ENCODE peak calls at places on chromosomes 7 and 10, in four cellular contexts. O is thyroid gland, R is heart left ventricle, G is OCI-LY7. Z is an unnamed sample.

GRCh38 chr7:45624392-45624760 is 50.2 kb downstream of the ADCY1 start:
- DNase-seq in O (no peak), R (no peak), G (no peak), Z (no peak)

GRCh38 chr7:50204576-50204975 is 99.9 kb upstream of the IKZF1 start:
- DNase-seq in O (no peak), R (no peak), G (peak; percentile 30), Z (no peak)

GRCh38 chr10:86263209-86263608 is 103.4 kb downstream of the GRID1 start:
- DNase-seq in O (no peak), R (no peak), G (no peak), Z (no peak)

GRCh38 chr7:123494193-123494796 is 40.1 kb downstream of the IQUB start:
- DNase-seq in O (no peak), R (no peak), G (peak; percentile 50), Z (peak; percentile 40)

GRCh38 chr10:6274040-6274439 is 71.3 kb downstream of the PFKFB3 start:
- DNase-seq in O (no peak), R (no peak), G (no peak), Z (no peak)

GRCh38 chr10:70440296-70441160 is 953 bp downstream of the NODAL start:
- DNase-seq in O (no peak), R (no peak), G (no peak), Z (no peak)

GRCh38 chr7:139791316-139791715 is 13.5 kb upstream of the HIPK2 start:
- DNase-seq in O (no peak), R (no peak), G (no peak), Z (no peak)

GRCh38 chr7:1339611-1340010 is 106.9 kb downstream of the UNCX start:
- DNase-seq in O (no peak), R (no peak), G (no peak), Z (no peak)

GRCh38 chr10:86263907-86264306 is 102.7 kb downstream of the GRID1 start:
- DNase-seq in O (no peak), R (no peak), G (no peak), Z (no peak)

GRCh38 chr10:128553755-128554154 is 427.5 kb upstream of the MKI67 start:
- DNase-seq in O (no peak), R (no peak), G (no peak), Z (no peak)

GRCh38 chr10:23343591-23344225 is 889 bp downstream of the C10orf67 start:
- DNase-seq in O (peak; percentile 86), R (peak; percentile 57), G (no peak), Z (peak; percentile 67)

DNA sequence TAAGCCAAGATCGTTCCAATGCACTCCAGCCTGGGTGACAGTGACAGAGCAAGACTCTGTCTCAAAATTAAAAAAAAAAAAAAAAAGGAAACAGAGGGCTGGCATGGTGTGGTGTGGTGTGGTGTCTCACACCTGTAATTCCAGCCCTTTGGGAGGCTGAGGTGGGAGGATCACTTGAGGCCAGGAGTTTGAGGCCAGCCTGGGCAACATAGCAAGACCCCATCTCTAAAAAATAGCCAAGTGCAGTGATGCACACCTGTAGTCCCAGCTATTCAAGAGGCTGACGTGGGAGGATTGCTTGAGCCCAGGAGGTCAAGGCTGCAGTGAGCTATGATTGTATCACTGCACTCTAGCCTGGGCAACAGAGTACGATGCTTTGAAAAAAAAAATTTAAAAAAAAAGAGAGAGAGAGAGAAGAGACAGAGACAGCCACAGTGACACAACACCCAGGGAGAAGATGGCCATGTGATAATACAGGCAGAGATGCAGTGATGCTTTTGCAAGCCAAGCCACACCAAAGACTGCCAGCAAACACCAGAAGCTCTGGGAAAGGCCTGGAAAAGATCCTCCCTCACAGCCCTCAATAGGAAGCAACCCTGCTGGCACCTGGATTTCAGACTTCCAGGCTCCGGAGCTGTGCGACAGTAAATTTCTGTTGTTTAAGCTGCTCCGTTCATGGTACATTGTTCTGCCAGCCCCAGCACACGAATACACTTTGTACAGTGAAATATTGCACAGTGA is 19.3 kb upstream of the SRRM3 start:
- DNase-seq in O (no peak), R (no peak), G (no peak), Z (no peak)
- TF ChIP-seq CTCF in O (no peak), R (no peak), G (no peak), Z (no peak)

GRCh38 chr10:101766753-101767599 is 8.9 kb downstream of the FGF8 start:
- DNase-seq in O (no peak), R (no peak), G (no peak), Z (no peak)
- H3K4me1 ChIP-seq in O (no peaks in the 10 kb centered on the region), R (no peaks in the 10 kb centered on the region), G (no peaks in the 10 kb centered on the region), Z (no peaks in the 10 kb centered on the region)

DNA sequence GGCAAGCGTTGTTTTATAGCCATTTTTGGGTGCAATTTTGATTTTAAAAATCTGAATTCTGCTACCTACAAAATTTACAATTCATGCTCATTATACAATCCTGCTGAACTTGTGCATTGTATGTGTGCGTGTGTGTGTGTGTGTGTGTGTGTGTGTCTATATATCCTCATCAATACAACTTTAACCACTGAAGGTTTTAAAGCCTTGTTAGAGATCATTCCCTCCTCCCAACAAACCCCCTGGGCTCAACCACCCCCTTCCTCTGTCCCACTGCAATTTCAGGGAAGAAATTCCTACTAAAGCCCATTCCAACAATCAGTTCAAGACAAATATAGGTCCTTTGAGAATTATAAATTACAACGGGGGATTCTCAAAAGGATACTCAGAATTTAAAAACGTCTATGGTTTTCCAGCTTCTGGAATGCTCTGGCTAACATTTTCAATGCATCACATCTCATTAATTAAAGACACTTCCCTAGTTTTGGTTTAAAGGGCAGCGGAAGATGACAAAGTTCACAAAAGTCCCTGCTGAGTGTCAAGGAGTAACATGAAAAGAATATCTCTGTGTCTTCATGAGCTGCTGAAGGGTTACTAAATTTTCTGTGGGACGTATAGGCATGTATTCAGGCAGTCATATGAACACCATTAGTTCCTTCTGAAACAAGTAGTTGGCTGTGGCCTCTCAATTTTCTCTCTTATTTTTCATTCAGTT is 862 bp upstream of the SEMA3A start:
- DNase-seq in O (no peak), R (no peak), G (no peak), Z (no peak)
- H3K4me3 ChIP-seq in O (no peak overlapping the region), R (peak overlapping the region; percentile 56), G (no peak overlapping the region), Z (no peak overlapping the region)

DNA sequence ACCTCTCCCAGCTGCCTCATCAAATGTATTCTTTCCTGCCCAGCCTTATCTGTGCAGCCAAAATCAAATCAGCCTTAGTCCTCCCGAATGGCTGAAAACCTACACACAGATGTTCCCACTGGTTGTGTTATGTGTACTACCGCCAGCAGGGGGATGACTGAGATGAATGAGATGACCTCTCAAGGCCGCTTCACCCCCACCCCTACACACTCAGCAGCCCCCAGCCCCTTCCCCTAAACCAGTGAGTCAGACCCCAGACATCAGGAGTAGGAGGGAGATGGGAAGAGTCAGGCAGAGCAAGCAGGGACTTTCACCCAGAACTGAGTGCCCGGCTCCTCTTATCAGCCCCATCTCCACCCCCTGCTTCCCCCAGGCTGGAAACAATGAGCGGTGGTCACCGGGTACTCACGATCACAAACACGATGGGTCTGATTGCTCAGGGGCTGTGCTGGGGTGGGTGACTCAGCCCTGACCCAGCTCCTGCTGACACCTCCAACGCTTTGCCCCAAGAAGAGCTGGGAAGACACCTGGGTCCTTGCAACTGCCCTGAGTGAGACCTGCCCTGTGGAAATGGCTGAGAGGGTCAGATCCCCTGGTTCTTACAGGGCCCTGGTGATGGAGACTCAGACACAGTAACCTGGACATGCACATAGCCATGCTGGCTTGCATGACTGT is 6.6 kb upstream of the C10orf105 start:
- DNase-seq in O (no peak), R (no peak), G (peak; percentile 83), Z (no peak)
- TF ChIP-seq CTCF in O (no peak), R (no peak), G (peak; percentile 82), Z (peak; percentile 30)

DNA sequence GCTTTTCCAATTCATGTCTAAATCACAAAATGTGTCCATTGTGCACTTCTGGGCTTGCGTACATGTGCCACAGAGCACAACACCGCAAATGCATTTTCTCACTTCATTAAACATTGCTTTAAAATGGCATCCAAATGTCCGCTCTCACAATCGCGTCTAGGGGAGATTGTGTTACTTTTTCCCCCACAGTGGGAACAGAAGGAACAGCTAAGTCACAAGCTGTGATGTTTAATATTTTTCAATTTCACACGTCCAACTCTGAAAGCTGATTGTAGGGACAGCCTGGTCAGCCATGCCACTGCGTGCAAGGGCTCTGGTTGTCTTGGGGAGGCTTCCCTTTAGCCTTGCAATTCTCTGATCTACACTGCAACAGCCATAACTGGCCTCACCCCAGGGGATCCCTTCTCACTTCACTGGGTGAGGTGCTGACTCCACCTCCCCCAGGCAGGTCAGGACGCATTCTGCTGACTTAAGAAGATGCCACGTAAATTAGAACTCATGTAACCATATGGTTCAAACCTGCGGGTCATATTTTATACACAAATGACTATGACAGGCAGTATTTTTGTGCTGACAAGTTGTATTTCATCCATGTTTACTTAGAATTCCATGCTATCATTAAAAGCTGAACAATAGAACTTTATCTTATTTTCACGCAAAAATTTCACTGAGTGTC is 425.2 kb upstream of the NFE2L3 start:
- DNase-seq in O (no peak), R (no peak), G (no peak), Z (no peak)
- H3K4me1 ChIP-seq in O (peaks cover 8% of the 10 kb centered on the region), R (no peaks in the 10 kb centered on the region), G (no peaks in the 10 kb centered on the region), Z (peaks cover 11% of the 10 kb centered on the region)

DNA sequence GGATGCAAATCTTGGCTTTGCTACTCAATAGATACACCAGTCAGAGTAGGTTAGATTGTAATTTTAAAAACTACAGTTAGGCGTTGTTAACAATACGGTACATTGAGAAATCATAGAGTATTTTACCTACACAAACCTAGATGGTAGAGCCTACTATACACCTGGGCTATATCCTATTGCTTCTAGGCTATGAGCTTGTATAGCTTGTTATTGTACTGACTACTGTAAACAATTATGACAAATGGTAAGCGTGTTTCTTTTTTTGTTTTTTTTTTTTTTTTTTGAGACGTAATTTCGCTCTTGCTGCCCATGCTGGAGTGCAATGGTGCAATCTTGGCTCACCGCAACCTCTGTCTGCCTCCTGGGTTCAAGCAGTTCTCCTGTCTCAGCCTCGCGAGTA is 3.7 kb downstream of the SEPTIN7 start:
- DNase-seq in O (no peak), R (no peak), G (no peak), Z (no peak)
- H3K4me3 ChIP-seq in O (no peak overlapping the region), R (peak overlapping the region; percentile 84), G (peak overlapping the region; percentile 89), Z (no peak overlapping the region)

GRCh38 chr7:134442441-134443220 is 16.3 kb downstream of the AKR1B1 start:
- DNase-seq in O (no peak), R (no peak), G (no peak), Z (no peak)

GRCh38 chr7:134444961-134445315 is 14.0 kb downstream of the AKR1B1 start:
- DNase-seq in O (no peak), R (no peak), G (no peak), Z (peak; percentile 87)

GRCh38 chr7:134446446-134446845 is 12.5 kb downstream of the AKR1B1 start:
- DNase-seq in O (no peak), R (no peak), G (no peak), Z (peak; percentile 47)

GRCh38 chr7:134443396-134444070 is 15.4 kb downstream of the AKR1B1 start:
- DNase-seq in O (no peak), R (no peak), G (no peak), Z (no peak)

GRCh38 chr7:134444198-134444960 is 14.5 kb downstream of the AKR1B1 start:
- DNase-seq in O (no peak), R (peak; percentile 37), G (no peak), Z (peak; percentile 40)
- TF ChIP-seq CTCF in O (no peak), R (peak; percentile 30), G (no peak), Z (peak; percentile 16)

GRCh38 chr10:114393886-114394285 is 10.4 kb downstream of the AFAP1L2 start:
- DNase-seq in O (no peak), R (no peak), G (no peak), Z (no peak)
- H3K4me1 ChIP-seq in O (peaks cover 90% of the 10 kb centered on the region), R (peaks cover 13% of the 10 kb centered on the region), G (no peaks in the 10 kb centered on the region), Z (no peaks in the 10 kb centered on the region)

GRCh38 chr7:16755397-16755796 is 1.8 kb downstream of the TSPAN13 start:
- DNase-seq in O (no peak), R (no peak), G (no peak), Z (no peak)
- H3K4me3 ChIP-seq in O (no peak overlapping the region), R (no peak overlapping the region), G (peak overlapping the region; percentile 93), Z (no peak overlapping the region)

GRCh38 chr7:115851291-115851690 is 179.3 kb downstream of the TFEC start:
- DNase-seq in O (no peak), R (no peak), G (peak; percentile 27), Z (no peak)
- TF ChIP-seq CTCF in O (peak; percentile 34), R (no peak), G (peak; percentile 66), Z (no peak)